ENCODE peak calls at places on chromosomes 13 and 19, in four cellular contexts. One of them, this sample, is unnamed.

GRCh38 chr13:41345921-41346589 is 35.0 kb downstream of the NAA16 start:
- DNase-seq in AG04450: no peak
- DNase-seq in pancreas: no peak
- DNase-seq in naive thymus-derived CD4-positive, alpha-beta T cell: no peak
- DNase-seq in this sample: no peak

GRCh38 chr19:11448410-11448809 is 13.0 kb downstream of the PRKCSH start:
- DNase-seq in AG04450: no peak
- DNase-seq in pancreas: no peak
- DNase-seq in naive thymus-derived CD4-positive, alpha-beta T cell: no peak
- DNase-seq in this sample: no peak

GRCh38 chr13:106610511-106610910 is 42.6 kb upstream of the ARGLU1 start:
- DNase-seq in pancreas: no peak
- DNase-seq in naive thymus-derived CD4-positive, alpha-beta T cell: no peak
- DNase-seq in AG04450: peak
- DNase-seq in this sample: no peak

GRCh38 chr19:46732966-46733692 is 12.7 kb upstream of the FKRP start:
- DNase-seq in naive thymus-derived CD4-positive, alpha-beta T cell: no peak
- DNase-seq in AG04450: no peak
- DNase-seq in pancreas: no peak
- DNase-seq in this sample: no peak

GRCh38 chr13:50230365-50230978 is 215.2 kb downstream of the KCNRG start:
- DNase-seq in AG04450: no peak
- DNase-seq in naive thymus-derived CD4-positive, alpha-beta T cell: no peak
- DNase-seq in pancreas: no peak
- DNase-seq in this sample: no peak

GRCh38 chr19:19151418-19151817 is 13.1 kb upstream of the TMEM161A start:
- DNase-seq in pancreas: no peak
- DNase-seq in naive thymus-derived CD4-positive, alpha-beta T cell: no peak
- DNase-seq in AG04450: no peak
- DNase-seq in this sample: no peak

GRCh38 chr19:13087295-13087694 is 15.4 kb downstream of the LYL1 start:
- DNase-seq in naive thymus-derived CD4-positive, alpha-beta T cell: no peak
- DNase-seq in AG04450: no peak
- DNase-seq in pancreas: no peak
- DNase-seq in this sample: no peak

GRCh38 chr13:88840085-88840484 is 1168.9 kb downstream of the SLITRK5 start:
- DNase-seq in naive thymus-derived CD4-positive, alpha-beta T cell: no peak
- DNase-seq in pancreas: no peak
- DNase-seq in AG04450: no peak
- DNase-seq in this sample: no peak

GRCh38 chr19:4337906-4338440 is 654 bp downstream of the STAP2 start:
- DNase-seq in pancreas: no peak
- DNase-seq in naive thymus-derived CD4-positive, alpha-beta T cell: no peak
- DNase-seq in AG04450: no peak
- DNase-seq in this sample: no peak

GRCh38 chr19:1449467-1450442 is at the start of gene APC2:
- DNase-seq in naive thymus-derived CD4-positive, alpha-beta T cell: peak
- DNase-seq in pancreas: no peak
- DNase-seq in AG04450: no peak
- DNase-seq in this sample: no peak

GRCh38 chr19:32197896-32198882 is 147.2 kb upstream of the ZNF507 start:
- DNase-seq in pancreas: no peak
- DNase-seq in AG04450: no peak
- DNase-seq in naive thymus-derived CD4-positive, alpha-beta T cell: no peak
- DNase-seq in this sample: no peak

GRCh38 chr13:43529796-43530195 is 257.0 kb downstream of the ENOX1 start:
- DNase-seq in naive thymus-derived CD4-positive, alpha-beta T cell: no peak
- DNase-seq in AG04450: no peak
- DNase-seq in pancreas: no peak
- DNase-seq in this sample: no peak

GRCh38 chr19:3343619-3344502 is 22.5 kb upstream of the NFIC start:
- DNase-seq in pancreas: peak
- DNase-seq in naive thymus-derived CD4-positive, alpha-beta T cell: peak
- DNase-seq in AG04450: no peak
- DNase-seq in this sample: peak

GRCh38 chr13:112664501-112665203 is 25.2 kb upstream of the ATP11A start:
- DNase-seq in AG04450: no peak
- DNase-seq in pancreas: no peak
- DNase-seq in naive thymus-derived CD4-positive, alpha-beta T cell: no peak
- DNase-seq in this sample: no peak

GRCh38 chr19:55590621-55591020 is 8.7 kb downstream of the FIZ1 start:
- DNase-seq in AG04450: no peak
- DNase-seq in pancreas: peak
- DNase-seq in naive thymus-derived CD4-positive, alpha-beta T cell: no peak
- DNase-seq in this sample: no peak

GRCh38 chr13:35283856-35284255 is 192.6 kb downstream of the MAB21L1 start:
- DNase-seq in pancreas: no peak
- DNase-seq in AG04450: no peak
- DNase-seq in naive thymus-derived CD4-positive, alpha-beta T cell: no peak
- DNase-seq in this sample: no peak

GRCh38 chr19:3285647-3286176 is 61.3 kb downstream of the CELF5 start:
- DNase-seq in pancreas: no peak
- DNase-seq in AG04450: no peak
- DNase-seq in naive thymus-derived CD4-positive, alpha-beta T cell: no peak
- DNase-seq in this sample: no peak

GRCh38 chr19:7676854-7677253 is at the start of gene MCEMP1:
- DNase-seq in AG04450: no peak
- DNase-seq in pancreas: no peak
- DNase-seq in naive thymus-derived CD4-positive, alpha-beta T cell: no peak
- DNase-seq in this sample: no peak

GRCh38 chr19:55390461-55390880 is 4.7 kb downstream of the RPL28 start:
- DNase-seq in pancreas: no peak
- DNase-seq in naive thymus-derived CD4-positive, alpha-beta T cell: no peak
- DNase-seq in AG04450: no peak
- DNase-seq in this sample: no peak

GRCh38 chr13:114092468-114092867 is 40.0 kb downstream of the RASA3 start:
- DNase-seq in AG04450: no peak
- DNase-seq in naive thymus-derived CD4-positive, alpha-beta T cell: no peak
- DNase-seq in pancreas: no peak
- DNase-seq in this sample: no peak

GRCh38 chr19:46009530-46010510 is 13.0 kb downstream of the PGLYRP1 start:
- DNase-seq in AG04450: no peak
- DNase-seq in pancreas: peak
- DNase-seq in naive thymus-derived CD4-positive, alpha-beta T cell: peak
- DNase-seq in this sample: no peak

GRCh38 chr19:45505151-45505995 is 1.9 kb upstream of the VASP start:
- DNase-seq in pancreas: peak
- DNase-seq in AG04450: no peak
- DNase-seq in naive thymus-derived CD4-positive, alpha-beta T cell: no peak
- DNase-seq in this sample: no peak

GRCh38 chr19:33678796-33679195 is 57.0 kb downstream of the CHST8 start:
- DNase-seq in naive thymus-derived CD4-positive, alpha-beta T cell: no peak
- DNase-seq in pancreas: no peak
- DNase-seq in AG04450: no peak
- DNase-seq in this sample: no peak

GRCh38 chr13:64075543-64076271 is 2660.1 kb upstream of the PCDH20 start:
- DNase-seq in naive thymus-derived CD4-positive, alpha-beta T cell: no peak
- DNase-seq in AG04450: no peak
- DNase-seq in pancreas: no peak
- DNase-seq in this sample: no peak

GRCh38 chr19:29587518-29587986 is 18.5 kb upstream of the POP4 start:
- DNase-seq in AG04450: no peak
- DNase-seq in naive thymus-derived CD4-positive, alpha-beta T cell: no peak
- DNase-seq in pancreas: no peak
- DNase-seq in this sample: peak

DNA sequence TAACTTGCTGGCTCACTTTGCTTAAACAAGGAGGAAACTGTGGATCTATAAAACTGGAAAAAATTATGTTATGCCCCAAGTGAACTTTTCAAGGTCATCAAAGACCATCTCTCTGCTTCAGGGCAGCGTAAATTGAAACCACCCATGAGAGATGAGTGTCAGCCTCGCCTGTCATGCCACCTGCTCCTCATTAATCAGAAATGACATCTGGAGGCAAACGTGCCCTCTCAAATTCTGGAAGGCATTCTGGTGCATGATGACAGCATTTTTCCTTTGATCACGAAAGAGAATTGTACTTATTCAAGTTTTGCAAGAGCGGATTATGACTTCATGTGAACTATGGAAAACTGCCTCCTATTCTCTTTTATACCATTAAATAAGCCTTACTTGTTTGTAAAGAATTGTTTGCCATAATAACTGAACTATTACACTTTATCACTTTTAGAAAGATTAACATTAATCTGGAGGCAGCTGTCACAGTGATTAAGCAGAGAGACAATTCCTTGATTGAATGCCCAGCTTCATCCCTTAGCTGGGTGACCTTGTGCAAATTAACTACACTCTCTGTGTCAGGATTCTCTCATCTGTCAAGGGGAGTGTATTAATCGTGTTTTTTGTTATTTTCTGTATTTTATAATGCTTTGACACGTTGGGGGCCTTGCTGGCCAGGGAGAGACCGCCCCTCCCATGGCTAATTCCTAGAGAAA is 17.0 kb upstream of the SACS start:
- DNase-seq in AG04450: no peak
- DNase-seq in pancreas: no peak
- DNase-seq in naive thymus-derived CD4-positive, alpha-beta T cell: no peak
- DNase-seq in this sample: no peak
- H3K4me3 ChIP-seq in AG04450: no peak
- H3K4me3 ChIP-seq in pancreas: no peak
- H3K4me3 ChIP-seq in naive thymus-derived CD4-positive, alpha-beta T cell: no peak
- H3K4me3 ChIP-seq in this sample: no peak

GRCh38 chr13:98508280-98509074 is 68.4 kb downstream of the STK24 start:
- DNase-seq in naive thymus-derived CD4-positive, alpha-beta T cell: no peak
- DNase-seq in pancreas: no peak
- DNase-seq in AG04450: peak
- DNase-seq in this sample: no peak
- H3K4me3 ChIP-seq in naive thymus-derived CD4-positive, alpha-beta T cell: no peak
- H3K4me3 ChIP-seq in pancreas: no peak
- H3K4me3 ChIP-seq in AG04450: no peak
- H3K4me3 ChIP-seq in this sample: no peak

GRCh38 chr13:73416093-73416492 is 357.3 kb downstream of the KLF5 start:
- DNase-seq in naive thymus-derived CD4-positive, alpha-beta T cell: no peak
- DNase-seq in pancreas: no peak
- DNase-seq in AG04450: no peak
- DNase-seq in this sample: no peak

GRCh38 chr13:73411067-73411809 is 352.4 kb downstream of the KLF5 start:
- DNase-seq in naive thymus-derived CD4-positive, alpha-beta T cell: no peak
- DNase-seq in AG04450: no peak
- DNase-seq in pancreas: no peak
- DNase-seq in this sample: no peak

GRCh38 chr13:73417012-73417615 is 358.3 kb downstream of the KLF5 start:
- DNase-seq in AG04450: no peak
- DNase-seq in pancreas: peak
- DNase-seq in naive thymus-derived CD4-positive, alpha-beta T cell: no peak
- DNase-seq in this sample: no peak

DNA sequence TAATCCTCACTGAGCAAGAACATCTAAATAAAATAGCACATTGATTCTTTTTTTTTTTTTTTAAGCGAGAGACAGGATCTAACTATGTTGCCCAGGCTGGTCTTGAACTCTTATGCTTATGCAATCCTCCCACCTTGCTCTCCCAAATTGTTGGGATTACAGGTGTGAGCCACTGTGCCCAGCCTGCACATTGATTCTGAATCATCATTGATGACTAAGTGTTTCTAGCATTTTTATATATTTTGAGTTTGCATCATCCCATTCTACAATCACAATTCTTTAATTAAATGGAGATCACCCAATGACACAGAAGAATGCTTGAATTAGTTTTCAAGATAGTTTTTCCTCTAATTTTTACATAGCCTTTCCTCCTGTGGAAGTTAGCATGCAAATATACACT is 354.1 kb downstream of the KLF5 start:
- DNase-seq in AG04450: no peak
- DNase-seq in pancreas: no peak
- DNase-seq in naive thymus-derived CD4-positive, alpha-beta T cell: no peak
- DNase-seq in this sample: no peak
- H3K4me3 ChIP-seq in AG04450: no peak
- H3K4me3 ChIP-seq in pancreas: no peak
- H3K4me3 ChIP-seq in naive thymus-derived CD4-positive, alpha-beta T cell: no peak
- H3K4me3 ChIP-seq in this sample: no peak

GRCh38 chr19:15108845-15109767 is 1.9 kb downstream of the SYDE1 start:
- DNase-seq in pancreas: no peak
- DNase-seq in AG04450: no peak
- DNase-seq in naive thymus-derived CD4-positive, alpha-beta T cell: no peak
- DNase-seq in this sample: no peak
- H3K4me3 ChIP-seq in pancreas: no peak
- H3K4me3 ChIP-seq in AG04450: peak
- H3K4me3 ChIP-seq in naive thymus-derived CD4-positive, alpha-beta T cell: no peak
- H3K4me3 ChIP-seq in this sample: no peak

GRCh38 chr19:20238025-20238623 is 71.1 kb downstream of the ZNF486 start:
- DNase-seq in AG04450: peak
- DNase-seq in naive thymus-derived CD4-positive, alpha-beta T cell: peak
- DNase-seq in pancreas: peak
- DNase-seq in this sample: peak

GRCh38 chr19:20244356-20244755 is 77.3 kb downstream of the ZNF486 start:
- DNase-seq in naive thymus-derived CD4-positive, alpha-beta T cell: no peak
- DNase-seq in pancreas: no peak
- DNase-seq in AG04450: no peak
- DNase-seq in this sample: no peak

GRCh38 chr19:20245309-20245708 is 78.3 kb downstream of the ZNF486 start:
- DNase-seq in AG04450: no peak
- DNase-seq in naive thymus-derived CD4-positive, alpha-beta T cell: no peak
- DNase-seq in pancreas: no peak
- DNase-seq in this sample: no peak

GRCh38 chr19:20247016-20247683 is 80.1 kb downstream of the ZNF486 start:
- DNase-seq in AG04450: no peak
- DNase-seq in pancreas: peak
- DNase-seq in naive thymus-derived CD4-positive, alpha-beta T cell: no peak
- DNase-seq in this sample: no peak

DNA sequence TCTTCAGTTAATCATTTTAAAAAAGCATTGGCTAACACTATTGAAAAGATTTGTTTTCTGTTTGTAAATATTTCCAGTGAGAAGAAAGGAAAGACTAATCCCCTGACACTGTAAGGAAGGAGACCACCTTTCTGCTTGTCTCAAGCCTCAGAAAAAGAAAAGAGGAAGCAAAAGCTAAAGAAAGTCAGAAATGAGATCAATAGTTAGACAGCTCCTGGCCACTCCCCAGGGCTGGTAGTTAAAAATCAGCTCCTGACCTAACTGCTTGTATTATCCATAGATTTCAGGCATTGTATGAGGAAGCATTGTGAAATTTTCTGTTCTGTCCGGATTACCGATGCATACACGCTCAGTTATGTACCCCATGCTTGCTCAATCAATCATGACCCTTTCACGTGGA is 76.6 kb downstream of the ZNF486 start:
- DNase-seq in naive thymus-derived CD4-positive, alpha-beta T cell: no peak
- DNase-seq in pancreas: no peak
- DNase-seq in AG04450: no peak
- DNase-seq in this sample: no peak
- H3K4me3 ChIP-seq in naive thymus-derived CD4-positive, alpha-beta T cell: peak
- H3K4me3 ChIP-seq in pancreas: no peak
- H3K4me3 ChIP-seq in AG04450: no peak
- H3K4me3 ChIP-seq in this sample: no peak

DNA sequence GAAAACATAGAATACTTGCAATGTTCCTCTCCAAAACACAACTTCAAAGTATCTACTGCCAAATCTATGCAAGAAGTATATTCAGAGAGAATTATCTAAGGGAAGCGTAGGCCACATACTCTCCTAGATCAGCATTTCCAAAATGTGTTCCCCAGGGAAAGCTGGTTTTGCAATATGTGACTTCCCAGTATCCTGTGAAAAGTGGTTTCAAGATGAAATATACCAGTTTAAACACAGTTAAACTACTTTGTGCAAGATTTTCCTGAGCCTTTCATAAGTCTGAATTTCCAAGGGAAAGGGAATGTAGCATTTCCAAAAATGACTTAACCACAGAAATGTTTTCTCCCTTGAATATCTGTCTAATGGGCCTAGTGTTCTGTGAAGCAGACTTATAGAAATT is 7.6 kb downstream of the STARD13 start:
- DNase-seq in naive thymus-derived CD4-positive, alpha-beta T cell: no peak
- DNase-seq in AG04450: no peak
- DNase-seq in pancreas: no peak
- DNase-seq in this sample: no peak
- H3K4me3 ChIP-seq in naive thymus-derived CD4-positive, alpha-beta T cell: no peak
- H3K4me3 ChIP-seq in AG04450: no peak
- H3K4me3 ChIP-seq in pancreas: no peak
- H3K4me3 ChIP-seq in this sample: no peak

This sample was measured in GM12864.